ENCODE peak calls at places on chromosomes 16 and 17, in seven cellular contexts. G, C, Z, F, O, K and V are unnamed samples.

GRCh38 chr16:59684911-59685310 is 950.8 kb upstream of the GOT2 start:
- DNase-seq in K (peak), F (no peak), C (no peak), G (peak), Z (no peak), O (no peak), V (no peak)

GRCh38 chr17:74467221-74467951 is 952 bp downstream of the CD300A start:
- DNase-seq in G (no peak), C (no peak), K (no peak), Z (no peak), O (no peak), F (no peak), V (no peak)

GRCh38 chr16:1749152-1750117 is 21.9 kb downstream of the NME3 start:
- DNase-seq in O (no peak), K (no peak), G (peak), C (no peak), F (no peak), Z (no peak), V (no peak)

GRCh38 chr17:34637041-34637547 is 57.7 kb downstream of the TMEM132E start:
- DNase-seq in K (no peak), F (no peak), Z (no peak), C (no peak), O (no peak), G (no peak), V (no peak)

GRCh38 chr17:41734139-41734948 is at the start of gene HAP1:
- DNase-seq in K (no peak), G (peak), O (no peak), F (no peak), C (no peak), Z (no peak), V (peak)

GRCh38 chr17:3982113-3982512 is 17.9 kb upstream of the ATP2A3 start:
- DNase-seq in K (no peak), G (no peak), F (no peak), C (no peak), O (no peak), Z (no peak), V (no peak)

GRCh38 chr16:87874639-87875472 is 5.5 kb upstream of the SLC7A5 start:
- DNase-seq in Z (peak), G (no peak), F (no peak), O (no peak), K (no peak), C (no peak), V (no peak)

GRCh38 chr17:409848-410673 is 57.5 kb upstream of the RPH3AL start:
- DNase-seq in F (peak), K (peak), Z (peak), O (peak), C (peak), G (peak), V (peak)

GRCh38 chr17:10836966-10837599 is 804 bp downstream of the PIRT start:
- DNase-seq in C (no peak), Z (no peak), O (no peak), K (no peak), F (no peak), G (no peak), V (no peak)

GRCh38 chr17:8867361-8867981 is at the start of gene PIK3R6:
- DNase-seq in Z (no peak), F (no peak), G (no peak), O (no peak), C (no peak), K (no peak), V (no peak)

GRCh38 chr17:17159571-17159970 is 46.6 kb downstream of the PLD6 start:
- DNase-seq in O (no peak), F (no peak), K (no peak), Z (no peak), C (no peak), G (no peak), V (no peak)

GRCh38 chr17:7854851-7855642 is at the start of gene TMEM88:
- DNase-seq in K (no peak), Z (no peak), O (no peak), G (no peak), C (no peak), F (no peak), V (no peak)

GRCh38 chr17:21199311-21199710 is 14.7 kb downstream of the TMEM11 start:
- DNase-seq in K (peak), O (no peak), G (no peak), C (no peak), F (no peak), Z (no peak), V (no peak)

GRCh38 chr16:88922114-88922825 is 54.7 kb downstream of the CBFA2T3 start:
- DNase-seq in G (peak), C (peak), F (no peak), O (peak), K (peak), Z (no peak), V (no peak)

GRCh38 chr17:39599006-39599664 is 8.6 kb downstream of the NEUROD2 start:
- DNase-seq in C (no peak), F (no peak), K (no peak), Z (no peak), G (no peak), O (no peak), V (no peak)

GRCh38 chr17:38452719-38453118 is 24.5 kb downstream of the ARHGAP23 start:
- DNase-seq in O (no peak), G (no peak), Z (no peak), F (no peak), C (no peak), K (no peak), V (no peak)

GRCh38 chr16:67207857-67208524 is 9.1 kb downstream of the ELMO3 start:
- DNase-seq in O (no peak), F (no peak), C (no peak), K (peak), Z (peak), G (peak), V (no peak)